ENCODE peak calls at places on chromosomes 1 and 21, in eight cellular contexts. Z, O, F, U, M, H, T and N are unnamed samples.
A peak's percentile ranks its signal among the peaks of the same experiment; 100 is the strongest.

GRCh38 chr1:18336811-18337210 is 143.9 kb upstream of the KLHDC7A start:
- DNase-seq in Z (no peak), T (no peak), U (no peak), H (no peak), O (no peak), M (no peak), F (no peak), N (no peak)

GRCh38 chr1:225539575-225539974 is 111.7 kb upstream of the LBR start:
- DNase-seq in U (no peak), T (no peak), Z (no peak), M (no peak), O (no peak), H (no peak), F (no peak), N (no peak)

GRCh38 chr1:218323568-218324225 is 21.4 kb upstream of the TGFB2 start:
- DNase-seq in O (no peak), H (no peak), M (no peak), F (no peak), U (no peak), T (no peak), Z (no peak), N (no peak)

GRCh38 chr1:180309338-180309737 is 79.3 kb downstream of the LHX4 start:
- DNase-seq in O (no peak), T (no peak), Z (peak; percentile 66), M (no peak), U (peak; percentile 54), F (no peak), H (peak; percentile 74), N (no peak)

GRCh38 chr1:116284819-116285390 is 88.1 kb upstream of the ATP1A1 start:
- DNase-seq in M (no peak), O (no peak), Z (no peak), H (no peak), T (no peak), U (no peak), F (no peak), N (no peak)

GRCh38 chr1:39900662-39901485 is 843 bp downstream of the MYCL start:
- DNase-seq in M (no peak), H (peak; percentile 19), F (peak; percentile 67), Z (no peak), T (peak; percentile 70), U (no peak), O (peak; percentile 40), N (peak; percentile 60)

GRCh38 chr1:55426156-55426555 is 211.0 kb upstream of the USP24 start:
- DNase-seq in H (no peak), U (no peak), O (no peak), F (no peak), Z (no peak), M (no peak), T (no peak), N (no peak)

GRCh38 chr1:55580845-55581332 is 365.7 kb upstream of the USP24 start:
- DNase-seq in F (no peak), O (no peak), T (no peak), U (peak; percentile 25), H (peak; percentile 92), M (no peak), Z (peak; percentile 42), N (no peak)

GRCh38 chr21:44568667-44569556 is 4.6 kb upstream of the KRTAP10-4 start:
- DNase-seq in M (no peak), Z (no peak), O (no peak), F (no peak), U (no peak), H (no peak), T (no peak), N (peak; percentile 38)

DNA sequence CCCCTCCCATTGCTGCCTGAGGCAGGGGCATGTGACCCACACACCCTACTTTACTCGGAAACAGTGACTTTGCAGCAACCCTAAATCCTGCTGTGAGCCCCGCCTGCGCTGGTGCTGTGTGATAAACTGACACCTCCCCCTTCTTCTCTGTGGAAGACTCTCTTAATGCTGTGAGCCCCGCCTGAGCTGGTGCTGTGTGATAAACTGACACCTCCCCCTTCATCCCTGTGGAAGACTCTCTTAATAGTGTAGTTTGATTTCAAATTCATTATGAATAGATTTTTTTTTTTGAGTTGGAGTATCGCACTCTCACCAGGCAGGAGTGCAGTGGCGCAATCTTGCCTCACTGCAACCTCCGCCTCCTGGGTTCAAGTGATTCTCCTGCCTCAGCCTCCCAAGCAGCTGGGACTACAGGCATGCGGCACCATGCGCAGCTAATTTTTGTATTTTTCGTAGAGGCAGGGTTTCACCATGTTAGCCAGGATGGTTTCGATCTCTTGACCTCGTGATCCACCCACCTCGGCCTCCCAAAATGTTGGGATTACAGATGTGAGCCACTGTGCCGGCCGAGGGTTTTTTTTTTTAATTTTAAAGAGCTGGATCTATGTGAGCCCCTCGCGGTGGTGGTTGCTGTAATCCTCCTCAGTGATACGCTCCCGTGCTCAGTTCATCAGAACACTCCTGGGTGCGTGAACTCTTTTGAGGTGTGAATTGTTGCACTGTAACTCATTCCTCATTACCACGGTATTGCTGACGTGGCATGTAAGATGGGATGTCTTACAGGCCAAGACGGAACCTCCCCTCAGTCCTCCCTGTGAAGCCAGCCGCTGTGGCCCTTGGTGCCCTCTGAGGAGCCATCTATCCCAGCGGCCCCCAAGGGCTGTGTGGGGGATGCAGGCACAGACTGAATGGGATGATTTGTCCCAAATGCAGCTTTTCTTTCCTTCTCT is 60.3 kb downstream of the GALNT2 start:
- DNase-seq in F (no peak), U (no peak), Z (no peak), M (no peak), T (no peak), O (no peak), H (no peak), N (peak; percentile 93)
- TF ChIP-seq USF2 in F (peak; percentile 17), U (no peak), Z (no peak), M (no peak), T (no peak), O (peak; percentile 77), H (no peak), N (peak; percentile 93)

GRCh38 chr1:64906447-64906846 is 59.9 kb downstream of the JAK1 start:
- DNase-seq in U (peak; percentile 73), F (no peak), H (peak; percentile 31), T (no peak), M (no peak), Z (peak; percentile 64), O (no peak), N (peak; percentile 23)
- TF ChIP-seq USF2 in U (no peak), F (no peak), H (no peak), T (no peak), M (no peak), Z (no peak), O (no peak), N (no peak)

DNA sequence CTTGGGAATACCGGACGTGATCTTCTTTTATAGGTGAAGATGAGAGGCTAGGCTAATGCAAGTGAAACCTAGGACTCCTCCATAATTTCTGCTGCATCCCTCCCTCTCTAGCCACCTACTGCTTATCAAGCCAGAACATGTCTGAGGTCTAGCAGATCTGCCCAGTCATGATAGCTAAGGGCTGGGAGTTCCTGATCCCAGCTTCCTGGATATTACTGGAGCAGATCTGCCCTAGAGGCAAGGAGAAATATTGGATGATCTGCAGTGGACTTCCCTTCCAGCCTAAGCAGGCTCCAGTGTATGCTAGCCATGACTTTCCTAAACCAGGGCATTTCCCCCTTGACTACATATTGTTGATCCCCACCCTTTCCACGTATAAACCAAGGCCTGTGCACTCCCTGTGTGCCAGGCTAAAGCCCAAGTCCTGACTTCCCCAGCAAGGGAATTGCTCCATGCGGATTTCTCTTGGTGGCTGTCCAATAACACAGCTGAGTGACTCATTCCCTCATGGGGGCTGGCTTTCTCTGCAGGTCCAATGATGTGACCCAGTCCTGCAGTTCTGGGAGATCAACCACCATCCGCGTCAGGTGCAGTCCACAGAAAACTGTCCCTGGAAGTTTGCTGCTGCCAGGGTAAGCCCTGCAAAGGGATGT is 15.5 kb upstream of the SARS1 start:
- DNase-seq in O (no peak), Z (peak; percentile 60), T (no peak), M (no peak), F (no peak), U (no peak), H (peak; percentile 91), N (peak; percentile 92)
- TF ChIP-seq USF2 in O (no peak), Z (no peak), T (no peak), M (no peak), F (no peak), U (no peak), H (peak; percentile 11), N (no peak)

DNA sequence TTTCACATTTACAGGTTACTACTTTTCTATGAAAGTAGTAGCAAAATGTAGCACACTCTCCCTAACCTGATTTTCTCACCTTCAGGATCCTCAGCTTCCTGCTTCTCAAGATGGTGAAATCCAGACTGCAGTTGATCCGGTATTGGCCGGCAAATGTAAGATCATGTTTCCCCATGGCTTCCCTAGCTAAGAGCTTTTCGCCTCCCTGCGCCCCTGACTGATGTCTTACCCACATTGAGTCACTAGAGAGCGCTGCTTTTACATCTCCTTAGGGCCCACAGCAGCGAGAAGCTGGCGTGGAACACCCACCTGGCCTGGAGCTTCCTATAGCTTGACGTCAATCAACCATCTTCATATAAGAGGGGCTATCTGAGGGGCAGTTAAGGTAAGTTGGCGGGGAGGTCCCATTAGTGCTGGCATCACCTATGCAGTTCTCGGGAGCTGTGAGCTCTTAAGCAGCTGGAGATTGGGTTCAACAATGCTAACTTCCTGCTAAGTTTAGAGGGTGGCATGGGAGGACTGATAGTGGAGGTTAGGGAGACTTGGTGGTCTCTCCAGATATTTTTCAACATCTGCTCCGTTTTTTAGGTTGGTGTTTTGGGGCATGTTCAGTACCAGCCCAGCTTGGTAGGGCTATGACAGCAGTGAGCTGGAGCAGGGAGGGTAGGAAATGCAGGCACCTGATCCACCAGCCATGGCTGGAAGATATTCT is 5.5 kb downstream of the PTPN7 start:
- DNase-seq in T (peak; percentile 62), Z (peak; percentile 80), U (peak; percentile 30), M (no peak), F (peak; percentile 77), H (peak; percentile 76), O (peak; percentile 74), N (peak; percentile 60)
- TF ChIP-seq USF2 in T (no peak), Z (no peak), U (no peak), M (no peak), F (no peak), H (no peak), O (no peak), N (no peak)

GRCh38 chr1:10242811-10243210 is 32.4 kb downstream of the KIF1B start:
- DNase-seq in O (no peak), F (no peak), M (no peak), Z (no peak), T (no peak), U (no peak), H (no peak), N (no peak)
- TF ChIP-seq USF2 in O (no peak), F (no peak), M (no peak), Z (no peak), T (no peak), U (no peak), H (no peak), N (no peak)

GRCh38 chr1:64823691-64824476 is 79.0 kb downstream of the RAVER2 start:
- DNase-seq in Z (peak; percentile 74), O (peak; percentile 64), M (peak; percentile 11), U (peak; percentile 69), H (peak; percentile 81), F (peak; percentile 70), T (peak; percentile 64), N (peak; percentile 55)

GRCh38 chr1:64826991-64827390 is 82.1 kb downstream of the RAVER2 start:
- DNase-seq in U (no peak), T (no peak), O (no peak), H (no peak), Z (no peak), F (no peak), M (no peak), N (no peak)

DNA sequence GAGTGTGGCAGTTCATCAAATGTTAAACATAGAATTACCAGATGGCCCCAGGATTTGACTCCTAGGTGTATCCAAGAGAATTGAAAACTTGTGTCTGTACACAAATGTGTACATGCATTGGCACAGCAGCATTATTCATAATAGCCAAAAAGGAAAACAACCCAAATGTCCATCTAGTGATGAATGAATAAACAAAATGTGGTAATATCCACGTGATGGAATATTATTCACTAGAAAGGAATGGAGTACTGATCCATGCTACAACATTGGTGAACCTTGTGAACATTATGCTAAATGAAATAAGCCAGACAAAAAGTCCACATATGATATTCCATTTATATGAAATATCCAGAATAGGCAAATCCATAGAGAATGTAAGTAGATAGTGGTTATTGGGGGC is 77.7 kb downstream of the RAVER2 start:
- DNase-seq in O (no peak), H (peak; percentile 35), F (no peak), M (no peak), U (no peak), Z (no peak), T (no peak), N (no peak)
- TF ChIP-seq USF2 in O (no peak), H (peak; percentile 44), F (no peak), M (no peak), U (no peak), Z (no peak), T (no peak), N (no peak)